ENCODE peak calls at places on chromosomes 6 and 20, in five cellular contexts. D is Panc1; K is dorsolateral prefrontal cortex; Y is NCI-H1105 treated with DMSO at 0.1 percent for 48 hours; E is stimulated activated CD8-positive, alpha-beta memory T cell treated with anti-CD3 and anti-CD28 coated beads, Interleukin-7, amount 100 ng/mL, for 1 hour. L is an unnamed sample.
A peak's percentile ranks its signal among the peaks of the same experiment; 100 is the strongest.

GRCh38 chr6:24072038-24072746 is 53.8 kb upstream of the NRSN1 start:
- DNase-seq in E (no peak), K (no peak), Y (no peak), D (no peak), L (no peak)

GRCh38 chr6:107962723-107963122 is 4.7 kb upstream of the SEC63 start:
- DNase-seq in K (no peak), D (no peak), Y (no peak), E (no peak), L (no peak)

GRCh38 chr20:33370296-33370695 is 31.0 kb downstream of the CDK5RAP1 start:
- DNase-seq in K (no peak), Y (no peak), E (peak; percentile 23), D (no peak), L (no peak)

GRCh38 chr6:139536751-139537617 is 162.5 kb upstream of the CITED2 start:
- DNase-seq in K (no peak), Y (no peak), D (no peak), E (no peak), L (no peak)

GRCh38 chr20:10603971-10604864 is 69.6 kb downstream of the JAG1 start:
- DNase-seq in K (no peak), Y (no peak), E (no peak), D (peak; percentile 89), L (no peak)

GRCh38 chr6:19731286-19731685 is 105.9 kb upstream of the ID4 start:
- DNase-seq in D (no peak), K (no peak), E (no peak), Y (no peak), L (no peak)

GRCh38 chr6:114430534-114431124 is 87.8 kb upstream of the HS3ST5 start:
- DNase-seq in Y (no peak), K (no peak), E (no peak), D (no peak), L (no peak)

GRCh38 chr20:32528291-32528891 is 56.7 kb downstream of the NOL4L start:
- DNase-seq in K (no peak), E (no peak), Y (peak; percentile 93), D (no peak), L (no peak)

GRCh38 chr20:44006126-44006525 is 91.5 kb downstream of the TOX2 start:
- DNase-seq in K (no peak), Y (no peak), D (no peak), E (no peak), L (no peak)

GRCh38 chr6:29708432-29709177 is 14.6 kb upstream of the HLA-F start:
- DNase-seq in D (no peak), Y (no peak), K (no peak), E (no peak), L (no peak)

GRCh38 chr6:143167224-143167623 is 106.5 kb downstream of the AIG1 start:
- DNase-seq in E (no peak), K (no peak), D (no peak), Y (no peak), L (no peak)

GRCh38 chr20:36462440-36463211 is 78.7 kb upstream of the MYL9 start:
- DNase-seq in Y (no peak), E (no peak), K (no peak), D (no peak), L (no peak)

GRCh38 chr20:44217342-44218092 is 6.9 kb upstream of the OSER1 start:
- DNase-seq in D (no peak), Y (peak; percentile 72), E (no peak), K (peak; percentile 63), L (no peak)